ENCODE peak calls at places on chromosomes 16 and 17, in six cellular contexts. One of them, this sample, is unnamed.

GRCh38 chr16:19659554-19659953 is 58.5 kb downstream of the KNOP1 start:
- DNase-seq in ovary: no peak
- DNase-seq in GM12865: no peak
- DNase-seq in cardiac muscle cell: peak; percentile 6
- DNase-seq in tibial artery: no peak
- DNase-seq in mesothelial cell of epicardium: no peak
- DNase-seq in this sample: no peak

GRCh38 chr16:63787014-63787413 is 1334.8 kb downstream of the CDH11 start:
- DNase-seq in mesothelial cell of epicardium: no peak
- DNase-seq in ovary: no peak
- DNase-seq in GM12865: no peak
- DNase-seq in cardiac muscle cell: no peak
- DNase-seq in tibial artery: no peak
- DNase-seq in this sample: no peak

GRCh38 chr16:71576971-71577370 is at the start of gene TAT:
- DNase-seq in mesothelial cell of epicardium: no peak
- DNase-seq in ovary: no peak
- DNase-seq in GM12865: no peak
- DNase-seq in cardiac muscle cell: no peak
- DNase-seq in tibial artery: no peak
- DNase-seq in this sample: no peak

GRCh38 chr17:67015001-67015400 is 29.4 kb upstream of the CACNG1 start:
- DNase-seq in mesothelial cell of epicardium: no peak
- DNase-seq in cardiac muscle cell: no peak
- DNase-seq in GM12865: no peak
- DNase-seq in tibial artery: no peak
- DNase-seq in ovary: no peak
- DNase-seq in this sample: no peak

GRCh38 chr16:2513405-2514332 is at the start of gene ATP6V0C:
- DNase-seq in mesothelial cell of epicardium: peak; percentile 92
- DNase-seq in cardiac muscle cell: peak; percentile 89
- DNase-seq in GM12865: peak; percentile 95
- DNase-seq in tibial artery: peak; percentile 95
- DNase-seq in ovary: peak; percentile 93
- DNase-seq in this sample: peak; percentile 81

GRCh38 chr16:49837673-49838360 is 18.1 kb downstream of the ZNF423 start:
- DNase-seq in GM12865: no peak
- DNase-seq in tibial artery: no peak
- DNase-seq in ovary: no peak
- DNase-seq in cardiac muscle cell: peak; percentile 60
- DNase-seq in mesothelial cell of epicardium: no peak
- DNase-seq in this sample: no peak

GRCh38 chr17:71878998-71879397 is 241.8 kb upstream of the SOX9 start:
- DNase-seq in cardiac muscle cell: no peak
- DNase-seq in ovary: no peak
- DNase-seq in tibial artery: no peak
- DNase-seq in GM12865: no peak
- DNase-seq in mesothelial cell of epicardium: no peak
- DNase-seq in this sample: no peak

GRCh38 chr17:6489016-6489550 is 44.8 kb downstream of the PIMREG start:
- DNase-seq in mesothelial cell of epicardium: no peak
- DNase-seq in tibial artery: no peak
- DNase-seq in GM12865: no peak
- DNase-seq in cardiac muscle cell: no peak
- DNase-seq in ovary: no peak
- DNase-seq in this sample: no peak

GRCh38 chr17:1067282-1067956 is 70.5 kb downstream of the TIMM22 start:
- DNase-seq in mesothelial cell of epicardium: no peak
- DNase-seq in ovary: no peak
- DNase-seq in cardiac muscle cell: peak; percentile 68
- DNase-seq in tibial artery: no peak
- DNase-seq in GM12865: no peak
- DNase-seq in this sample: no peak

GRCh38 chr17:27782791-27783206 is 17.5 kb downstream of the NOS2 start:
- DNase-seq in cardiac muscle cell: no peak
- DNase-seq in ovary: no peak
- DNase-seq in mesothelial cell of epicardium: no peak
- DNase-seq in tibial artery: no peak
- DNase-seq in GM12865: no peak
- DNase-seq in this sample: no peak

GRCh38 chr16:72349719-72350118 is 177.8 kb upstream of the PMFBP1 start:
- DNase-seq in mesothelial cell of epicardium: no peak
- DNase-seq in cardiac muscle cell: no peak
- DNase-seq in tibial artery: no peak
- DNase-seq in GM12865: no peak
- DNase-seq in ovary: no peak
- DNase-seq in this sample: no peak

GRCh38 chr17:63381101-63381729 is 64.9 kb downstream of the CYB561 start:
- DNase-seq in cardiac muscle cell: peak; percentile 73
- DNase-seq in mesothelial cell of epicardium: no peak
- DNase-seq in tibial artery: no peak
- DNase-seq in GM12865: no peak
- DNase-seq in ovary: no peak
- DNase-seq in this sample: no peak

GRCh38 chr16:25210758-25211157 is 6.0 kb upstream of the AQP8 start:
- DNase-seq in tibial artery: no peak
- DNase-seq in cardiac muscle cell: peak; percentile 54
- DNase-seq in GM12865: no peak
- DNase-seq in mesothelial cell of epicardium: no peak
- DNase-seq in ovary: no peak
- DNase-seq in this sample: no peak

GRCh38 chr17:21217346-21217745 is 3.4 kb upstream of the TMEM11 start:
- DNase-seq in mesothelial cell of epicardium: no peak
- DNase-seq in ovary: no peak
- DNase-seq in GM12865: no peak
- DNase-seq in cardiac muscle cell: no peak
- DNase-seq in tibial artery: no peak
- DNase-seq in this sample: no peak

GRCh38 chr16:47463771-47464624 is 2.9 kb downstream of the PHKB start:
- DNase-seq in GM12865: peak; percentile 33
- DNase-seq in cardiac muscle cell: no peak
- DNase-seq in ovary: no peak
- DNase-seq in tibial artery: no peak
- DNase-seq in mesothelial cell of epicardium: no peak
- DNase-seq in this sample: no peak

GRCh38 chr17:33334703-33335102 is 41.6 kb upstream of the ASIC2 start:
- DNase-seq in GM12865: no peak
- DNase-seq in ovary: no peak
- DNase-seq in cardiac muscle cell: no peak
- DNase-seq in mesothelial cell of epicardium: no peak
- DNase-seq in tibial artery: no peak
- DNase-seq in this sample: no peak

GRCh38 chr16:80616362-80616761 is 75.6 kb downstream of the DYNLRB2 start:
- DNase-seq in ovary: no peak
- DNase-seq in cardiac muscle cell: no peak
- DNase-seq in mesothelial cell of epicardium: no peak
- DNase-seq in GM12865: no peak
- DNase-seq in tibial artery: no peak
- DNase-seq in this sample: no peak

GRCh38 chr17:2364132-2365116 is 27.1 kb downstream of the SGSM2 start:
- DNase-seq in tibial artery: no peak
- DNase-seq in ovary: no peak
- DNase-seq in GM12865: no peak
- DNase-seq in mesothelial cell of epicardium: no peak
- DNase-seq in cardiac muscle cell: no peak
- DNase-seq in this sample: no peak

GRCh38 chr16:27722266-27722636 is 172.3 kb downstream of the KATNIP start:
- DNase-seq in tibial artery: no peak
- DNase-seq in mesothelial cell of epicardium: no peak
- DNase-seq in GM12865: no peak
- DNase-seq in cardiac muscle cell: no peak
- DNase-seq in ovary: no peak
- DNase-seq in this sample: no peak

GRCh38 chr17:45839442-45839841 is 5.2 kb upstream of the SPPL2C start:
- DNase-seq in ovary: no peak
- DNase-seq in mesothelial cell of epicardium: no peak
- DNase-seq in GM12865: no peak
- DNase-seq in cardiac muscle cell: no peak
- DNase-seq in tibial artery: no peak
- DNase-seq in this sample: no peak

GRCh38 chr16:22313141-22313781 is 16.1 kb downstream of the POLR3E start:
- DNase-seq in ovary: no peak
- DNase-seq in mesothelial cell of epicardium: no peak
- DNase-seq in tibial artery: no peak
- DNase-seq in cardiac muscle cell: no peak
- DNase-seq in GM12865: no peak
- DNase-seq in this sample: no peak

GRCh38 chr16:31265329-31266245 is 5.8 kb downstream of the ITGAM start:
- DNase-seq in ovary: no peak
- DNase-seq in tibial artery: no peak
- DNase-seq in GM12865: peak; percentile 92
- DNase-seq in cardiac muscle cell: no peak
- DNase-seq in mesothelial cell of epicardium: no peak
- DNase-seq in this sample: no peak

GRCh38 chr17:82370471-82371332 is 863 bp upstream of the UTS2R start:
- DNase-seq in GM12865: peak; percentile 82
- DNase-seq in mesothelial cell of epicardium: no peak
- DNase-seq in tibial artery: no peak
- DNase-seq in cardiac muscle cell: peak; percentile 13
- DNase-seq in ovary: no peak
- DNase-seq in this sample: no peak

GRCh38 chr17:79924639-79924976 is 85.4 kb upstream of the CBX4 start:
- DNase-seq in tibial artery: no peak
- DNase-seq in cardiac muscle cell: no peak
- DNase-seq in mesothelial cell of epicardium: no peak
- DNase-seq in ovary: no peak
- DNase-seq in GM12865: no peak
- DNase-seq in this sample: no peak
- TF ChIP-seq CTCF in tibial artery: no peak
- TF ChIP-seq CTCF in cardiac muscle cell: no peak
- TF ChIP-seq CTCF in mesothelial cell of epicardium: peak; percentile 13
- TF ChIP-seq CTCF in ovary: no peak
- TF ChIP-seq CTCF in GM12865: no peak
- TF ChIP-seq CTCF in this sample: no peak

DNA sequence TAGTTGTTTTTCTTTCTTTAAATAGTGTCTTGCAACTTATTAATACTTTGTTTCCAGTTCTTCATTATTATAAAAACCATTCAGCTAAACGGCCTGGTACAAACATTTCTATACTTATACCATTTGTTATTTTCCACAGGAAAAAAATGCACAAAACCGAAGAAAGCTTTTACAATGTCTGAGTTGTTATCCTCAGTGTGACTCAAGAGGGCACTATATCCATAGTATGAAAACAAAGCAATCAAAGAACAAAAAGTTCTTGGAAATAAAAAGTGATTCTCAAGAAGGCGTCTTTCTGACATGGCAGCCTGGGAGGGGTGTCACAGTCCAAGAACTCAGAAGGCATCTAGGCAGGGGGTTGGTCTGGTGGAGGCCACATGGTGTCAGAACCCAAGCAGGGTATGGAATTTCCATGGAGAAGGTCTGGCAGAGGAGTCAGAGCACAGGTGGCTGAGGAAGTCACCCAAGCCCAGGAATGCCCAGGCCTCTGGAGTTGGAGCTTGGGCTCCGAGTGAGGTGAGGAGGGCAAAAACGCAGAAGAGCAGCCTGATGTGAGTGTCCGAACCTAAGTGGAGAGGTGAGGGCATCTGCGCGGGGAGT is 70.9 kb upstream of the ATP2A3 start:
- DNase-seq in GM12865: no peak
- DNase-seq in mesothelial cell of epicardium: no peak
- DNase-seq in cardiac muscle cell: no peak
- DNase-seq in ovary: no peak
- DNase-seq in tibial artery: no peak
- DNase-seq in this sample: no peak
- TF ChIP-seq CTCF in GM12865: no peak
- TF ChIP-seq CTCF in mesothelial cell of epicardium: no peak
- TF ChIP-seq CTCF in cardiac muscle cell: no peak
- TF ChIP-seq CTCF in ovary: no peak
- TF ChIP-seq CTCF in tibial artery: no peak
- TF ChIP-seq CTCF in this sample: no peak

GRCh38 chr16:74035816-74036215 is 260.8 kb upstream of the PSMD7 start:
- DNase-seq in tibial artery: no peak
- DNase-seq in cardiac muscle cell: peak; percentile 6
- DNase-seq in mesothelial cell of epicardium: no peak
- DNase-seq in GM12865: peak; percentile 11
- DNase-seq in ovary: no peak
- DNase-seq in this sample: no peak
- TF ChIP-seq CTCF in tibial artery: no peak
- TF ChIP-seq CTCF in cardiac muscle cell: peak; percentile 14
- TF ChIP-seq CTCF in mesothelial cell of epicardium: no peak
- TF ChIP-seq CTCF in GM12865: no peak
- TF ChIP-seq CTCF in ovary: no peak
- TF ChIP-seq CTCF in this sample: no peak

DNA sequence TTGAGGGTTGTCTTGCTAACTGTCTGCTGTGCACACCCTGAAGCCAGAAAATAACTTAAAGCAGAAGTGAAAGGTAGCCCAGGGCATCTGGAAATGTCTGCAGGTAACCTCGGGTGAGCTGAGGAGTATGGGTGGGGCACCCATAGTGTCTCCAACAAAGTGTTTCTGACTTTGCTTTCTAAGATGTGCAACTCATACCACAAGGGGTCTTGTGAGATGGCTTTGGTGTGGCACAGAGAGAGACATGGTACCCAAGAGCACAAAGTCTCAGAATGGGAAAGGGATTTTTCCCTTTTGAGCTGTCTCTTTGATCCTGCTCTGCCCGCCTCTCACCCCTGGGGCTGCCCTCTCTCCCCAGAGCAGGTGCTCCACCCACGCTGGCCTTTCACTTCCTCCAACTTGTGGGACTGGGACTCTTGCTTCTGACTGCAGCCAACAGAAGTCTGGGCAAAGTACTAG is 6.9 kb downstream of the CHD9 start:
- DNase-seq in ovary: no peak
- DNase-seq in mesothelial cell of epicardium: no peak
- DNase-seq in tibial artery: no peak
- DNase-seq in GM12865: peak; percentile 92
- DNase-seq in cardiac muscle cell: no peak
- DNase-seq in this sample: no peak
- TF ChIP-seq CTCF in ovary: no peak
- TF ChIP-seq CTCF in mesothelial cell of epicardium: no peak
- TF ChIP-seq CTCF in tibial artery: no peak
- TF ChIP-seq CTCF in GM12865: no peak
- TF ChIP-seq CTCF in cardiac muscle cell: no peak
- TF ChIP-seq CTCF in this sample: no peak